ENCODE peak calls at places on chromosomes 6 and 20, in nine cellular contexts. One of them, this sample, is unnamed.

GRCh38 chr6:169957351-169957963 is 206.0 kb downstream of the ERMARD start:
- DNase-seq in omental fat pad: no peak
- DNase-seq in posterior vena cava: peak; percentile 69
- DNase-seq in left lung: no peak
- DNase-seq in nephron progenitor cell: no peak
- DNase-seq in aorta: peak; percentile 42
- DNase-seq in SIG-M5: no peak
- DNase-seq in NCI-H524: no peak
- DNase-seq in CD8-positive, alpha-beta memory T cell: no peak
- DNase-seq in this sample: peak; percentile 10

GRCh38 chr6:95431637-95432228 is 145.6 kb upstream of the MANEA start:
- DNase-seq in aorta: no peak
- DNase-seq in nephron progenitor cell: peak; percentile 47
- DNase-seq in CD8-positive, alpha-beta memory T cell: peak; percentile 5
- DNase-seq in NCI-H524: no peak
- DNase-seq in posterior vena cava: no peak
- DNase-seq in left lung: no peak
- DNase-seq in omental fat pad: no peak
- DNase-seq in SIG-M5: no peak
- DNase-seq in this sample: no peak

GRCh38 chr20:33606114-33606771 is 55.9 kb upstream of the C20orf144 start:
- DNase-seq in left lung: no peak
- DNase-seq in nephron progenitor cell: no peak
- DNase-seq in SIG-M5: no peak
- DNase-seq in aorta: no peak
- DNase-seq in CD8-positive, alpha-beta memory T cell: no peak
- DNase-seq in omental fat pad: no peak
- DNase-seq in posterior vena cava: no peak
- DNase-seq in NCI-H524: no peak
- DNase-seq in this sample: no peak

GRCh38 chr6:161138545-161139303 is 135.1 kb downstream of the AGPAT4 start:
- DNase-seq in omental fat pad: no peak
- DNase-seq in SIG-M5: no peak
- DNase-seq in CD8-positive, alpha-beta memory T cell: no peak
- DNase-seq in nephron progenitor cell: no peak
- DNase-seq in NCI-H524: no peak
- DNase-seq in posterior vena cava: no peak
- DNase-seq in left lung: no peak
- DNase-seq in aorta: no peak
- DNase-seq in this sample: no peak

GRCh38 chr6:42795651-42796050 is 13.8 kb downstream of the BICRAL start:
- DNase-seq in CD8-positive, alpha-beta memory T cell: no peak
- DNase-seq in posterior vena cava: no peak
- DNase-seq in nephron progenitor cell: no peak
- DNase-seq in aorta: no peak
- DNase-seq in SIG-M5: no peak
- DNase-seq in NCI-H524: no peak
- DNase-seq in omental fat pad: no peak
- DNase-seq in left lung: no peak
- DNase-seq in this sample: no peak

GRCh38 chr6:130997061-130997753 is 65.8 kb downstream of the EPB41L2 start:
- DNase-seq in CD8-positive, alpha-beta memory T cell: no peak
- DNase-seq in NCI-H524: no peak
- DNase-seq in omental fat pad: no peak
- DNase-seq in nephron progenitor cell: no peak
- DNase-seq in SIG-M5: no peak
- DNase-seq in left lung: no peak
- DNase-seq in posterior vena cava: no peak
- DNase-seq in aorta: no peak
- DNase-seq in this sample: no peak

GRCh38 chr6:13613029-13613594 is 2.0 kb upstream of the NOL7 start:
- DNase-seq in NCI-H524: no peak
- DNase-seq in SIG-M5: no peak
- DNase-seq in aorta: no peak
- DNase-seq in posterior vena cava: no peak
- DNase-seq in left lung: no peak
- DNase-seq in CD8-positive, alpha-beta memory T cell: no peak
- DNase-seq in omental fat pad: no peak
- DNase-seq in nephron progenitor cell: no peak
- DNase-seq in this sample: no peak

GRCh38 chr6:20092071-20092566 is 120.2 kb downstream of the MBOAT1 start:
- DNase-seq in aorta: no peak
- DNase-seq in nephron progenitor cell: peak; percentile 10
- DNase-seq in NCI-H524: peak; percentile 20
- DNase-seq in SIG-M5: no peak
- DNase-seq in CD8-positive, alpha-beta memory T cell: peak; percentile 2
- DNase-seq in omental fat pad: no peak
- DNase-seq in posterior vena cava: no peak
- DNase-seq in left lung: no peak
- DNase-seq in this sample: no peak

GRCh38 chr20:389220-389619 is 8.7 kb downstream of the TRIB3 start:
- DNase-seq in posterior vena cava: no peak
- DNase-seq in left lung: no peak
- DNase-seq in SIG-M5: no peak
- DNase-seq in CD8-positive, alpha-beta memory T cell: no peak
- DNase-seq in aorta: no peak
- DNase-seq in nephron progenitor cell: no peak
- DNase-seq in omental fat pad: no peak
- DNase-seq in NCI-H524: no peak
- DNase-seq in this sample: no peak

This sample was measured in breast epithelium.